ENCODE peak calls at places on chromosomes 1 and 21, in four cellular contexts. F, K, A and T are unnamed samples.

GRCh38 chr1:28509705-28510349 is 4.0 kb downstream of the RCC1 start:
- DNase-seq in K (no peak), A (no peak), F (no peak), T (no peak)

GRCh38 chr1:110060034-110060661 is 10.3 kb downstream of the ALX3 start:
- DNase-seq in A (peak; percentile 34), F (no peak), K (no peak), T (peak; percentile 16)

GRCh38 chr1:85290826-85291225 is 14.4 kb upstream of the BCL10 start:
- DNase-seq in F (no peak), A (no peak), K (no peak), T (no peak)

GRCh38 chr1:38482080-38482826 is 377.3 kb downstream of the RRAGC start:
- DNase-seq in A (no peak), K (no peak), F (no peak), T (no peak)

GRCh38 chr1:44422161-44422560 is 17.1 kb downstream of the RNF220 start:
- DNase-seq in F (no peak), K (no peak), A (no peak), T (no peak)

GRCh38 chr1:227927971-227928741 is 19.6 kb downstream of the WNT9A start:
- DNase-seq in K (no peak), F (no peak), A (no peak), T (no peak)

GRCh38 chr21:14480601-14481000 is 65.5 kb downstream of the SAMSN1 start:
- DNase-seq in K (no peak), A (no peak), F (no peak), T (no peak)

GRCh38 chr1:9537863-9538668 is 1.2 kb upstream of the SLC25A33 start:
- DNase-seq in F (no peak), A (no peak), K (no peak), T (no peak)

GRCh38 chr1:109025691-109026090 is 16.2 kb downstream of the WDR47 start:
- DNase-seq in F (no peak), K (no peak), A (no peak), T (peak; percentile 62)

GRCh38 chr1:1157426-1157913 is 16.2 kb upstream of the TTLL10 start:
- DNase-seq in A (peak; percentile 92), F (peak; percentile 97), K (peak; percentile 94), T (no peak)

GRCh38 chr1:96721382-96722160 is at the start of gene PTBP2:
- DNase-seq in F (peak; percentile 81), A (peak; percentile 74), K (peak; percentile 95), T (peak; percentile 46)

GRCh38 chr1:69320679-69321310 is 246.9 kb upstream of the LRRC7 start:
- DNase-seq in A (no peak), F (no peak), K (no peak), T (no peak)

GRCh38 chr1:30677471-30677870 is 45.9 kb downstream of the MATN1 start:
- DNase-seq in K (no peak), F (no peak), A (no peak), T (no peak)

GRCh38 chr1:39943471-39944290 is 11.3 kb upstream of the MFSD2A start:
- DNase-seq in A (no peak), F (no peak), K (no peak), T (no peak)

GRCh38 chr1:79575424-79575823 is 568.9 kb upstream of the ADGRL4 start:
- DNase-seq in K (no peak), F (no peak), A (no peak), T (no peak)

GRCh38 chr1:189803364-189803763 is 674.3 kb downstream of the BRINP3 start:
- DNase-seq in F (no peak), K (no peak), A (no peak), T (no peak)